ENCODE peak calls at places on chromosomes 7 and 10, in five cellular contexts. Y, D, F, O and S are unnamed samples.

GRCh38 chr10:47036771-47037170 is 125.5 kb downstream of the PTPN20 start:
- DNase-seq in Y (no peak), D (no peak), F (no peak), O (no peak), S (no peak)

GRCh38 chr10:131977323-131978096 is 4.2 kb downstream of the BNIP3 start:
- DNase-seq in Y (no peak), D (no peak), F (no peak), O (no peak), S (no peak)

GRCh38 chr10:30980951-30981616 is 50.6 kb downstream of the ZNF438 start:
- DNase-seq in Y (peak), D (no peak), F (no peak), O (no peak), S (no peak)

GRCh38 chr10:73876157-73876556 is 1.8 kb upstream of the CAMK2G start:
- DNase-seq in Y (no peak), D (no peak), F (no peak), O (peak), S (no peak)

GRCh38 chr10:96395931-96396877 is 37.4 kb upstream of the OPALIN start:
- DNase-seq in Y (peak), D (peak), F (peak), O (peak), S (peak)

GRCh38 chr10:8691498-8692017 is 637.1 kb downstream of the GATA3 start:
- DNase-seq in Y (no peak), D (no peak), F (no peak), O (no peak), S (no peak)

GRCh38 chr10:118373786-118374185 is 31.7 kb upstream of the FAM204A start:
- DNase-seq in Y (peak), D (no peak), F (no peak), O (peak), S (peak)

GRCh38 chr7:139673230-139673629 is 104.6 kb downstream of the HIPK2 start:
- DNase-seq in Y (no peak), D (no peak), F (no peak), O (no peak), S (peak)

GRCh38 chr7:151095123-151095797 is 9.0 kb downstream of the AGAP3 start:
- DNase-seq in Y (no peak), D (no peak), F (no peak), O (no peak), S (no peak)

GRCh38 chr10:90148121-90148855 is 446.9 kb downstream of the KIF20B start:
- DNase-seq in Y (peak), D (no peak), F (peak), O (peak), S (peak)

GRCh38 chr7:136214356-136214755 is 237.2 kb upstream of the MTPN start:
- DNase-seq in Y (peak), D (no peak), F (no peak), O (no peak), S (no peak)

DNA sequence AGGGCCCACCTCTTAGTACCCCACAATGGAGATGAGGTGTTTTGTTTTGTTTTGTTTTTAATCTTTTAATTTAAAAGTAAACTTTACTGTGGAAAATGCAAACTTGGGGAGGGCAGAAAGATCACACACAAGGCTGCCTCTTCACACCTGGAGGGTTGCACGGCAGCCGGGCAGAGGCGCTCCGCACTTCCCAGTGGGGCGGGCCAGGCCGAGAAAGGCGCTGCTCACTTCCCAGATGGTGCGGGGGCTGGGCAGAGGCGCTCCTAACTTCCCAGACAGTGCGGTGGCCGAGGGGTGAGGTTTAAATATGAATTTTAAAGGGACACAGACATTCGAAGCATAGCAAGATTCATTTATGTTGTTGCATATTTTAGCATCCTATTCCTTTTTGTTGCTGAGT is 235.9 kb upstream of the MTPN start:
- DNase-seq in Y (no peak), D (no peak), F (no peak), O (no peak), S (no peak)
- H3K4me2 ChIP-seq in Y (no peak), D (no peak), F (no peak), O (no peak), S (no peak)

DNA sequence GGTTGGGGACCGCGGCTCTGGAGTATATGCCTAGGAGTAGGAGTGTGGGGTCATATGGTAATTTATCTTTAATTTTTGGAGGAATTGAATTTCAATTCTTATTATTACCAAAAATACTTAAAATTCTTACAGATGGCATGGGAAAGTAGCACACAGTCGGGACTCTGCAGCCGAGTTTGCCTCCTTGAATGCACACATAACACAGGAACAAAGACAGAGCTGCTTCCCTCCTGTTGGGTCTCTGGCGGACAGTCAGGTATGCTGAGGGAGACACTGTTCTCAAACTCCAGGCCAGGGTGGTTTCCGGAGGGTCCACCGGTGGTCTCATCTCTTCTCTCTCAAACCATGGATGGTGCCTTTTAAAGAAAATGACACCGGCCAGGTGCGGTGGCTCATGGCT is 32.7 kb downstream of the GRIFIN start:
- DNase-seq in Y (no peak), D (no peak), F (no peak), O (no peak), S (no peak)
- H3K4me3 ChIP-seq in Y (no peak), D (no peak), F (no peak), O (no peak), S (no peak)

GRCh38 chr7:142919656-142920055 is 13.9 kb downstream of the TRPV5 start:
- DNase-seq in Y (no peak), D (no peak), F (no peak), O (no peak), S (no peak)

GRCh38 chr7:142917447-142917846 is 16.1 kb downstream of the TRPV5 start:
- DNase-seq in Y (no peak), D (no peak), F (no peak), O (no peak), S (no peak)

GRCh38 chr7:142916508-142916907 is 17.0 kb downstream of the TRPV5 start:
- DNase-seq in Y (no peak), D (no peak), F (no peak), O (no peak), S (no peak)

GRCh38 chr7:142915315-142915714 is 18.2 kb downstream of the TRPV5 start:
- DNase-seq in Y (no peak), D (no peak), F (no peak), O (no peak), S (no peak)

GRCh38 chr7:142918901-142919300 is 14.6 kb downstream of the TRPV5 start:
- DNase-seq in Y (no peak), D (no peak), F (no peak), O (no peak), S (no peak)
- H2AK5ac ChIP-seq in Y (no peak), D (no peak), F (no peak), O (no peak), S (no peak)

GRCh38 chr10:25080880-25081581 is 64.6 kb downstream of the THNSL1 start:
- DNase-seq in Y (peak), D (peak), F (peak), O (peak), S (peak)
- H3K4me2 ChIP-seq in Y (peak), D (no peak), F (no peak), O (no peak), S (no peak)

GRCh38 chr10:50580260-50580891 is 43.4 kb downstream of the SGMS1 start:
- DNase-seq in Y (no peak), D (no peak), F (no peak), O (no peak), S (no peak)
- H3K4me3 ChIP-seq in Y (no peak), D (no peak), F (no peak), O (no peak), S (no peak)

DNA sequence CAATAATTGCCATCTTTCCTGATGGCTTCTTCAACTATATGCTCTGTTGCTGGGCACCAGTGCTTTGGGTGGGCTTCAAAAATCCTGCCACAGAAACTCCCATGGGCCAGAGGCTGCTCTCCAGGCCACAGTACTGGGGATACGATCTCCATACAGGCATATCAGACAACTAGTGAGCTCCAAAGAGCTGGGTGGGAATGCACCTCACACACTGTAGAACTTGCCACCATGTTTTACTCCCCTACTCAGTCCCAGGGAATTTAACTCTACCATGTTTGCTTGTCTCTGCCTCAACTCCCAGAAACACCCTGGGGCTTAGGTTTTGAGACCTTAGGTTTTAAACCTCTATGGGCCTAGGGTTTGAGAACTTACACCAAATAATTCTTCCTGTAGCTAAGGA is 20.5 kb upstream of the TRUB1 start:
- DNase-seq in Y (no peak), D (no peak), F (no peak), O (no peak), S (no peak)
- H2AK5ac ChIP-seq in Y (no peak), D (no peak), F (no peak), O (no peak), S (no peak)

DNA sequence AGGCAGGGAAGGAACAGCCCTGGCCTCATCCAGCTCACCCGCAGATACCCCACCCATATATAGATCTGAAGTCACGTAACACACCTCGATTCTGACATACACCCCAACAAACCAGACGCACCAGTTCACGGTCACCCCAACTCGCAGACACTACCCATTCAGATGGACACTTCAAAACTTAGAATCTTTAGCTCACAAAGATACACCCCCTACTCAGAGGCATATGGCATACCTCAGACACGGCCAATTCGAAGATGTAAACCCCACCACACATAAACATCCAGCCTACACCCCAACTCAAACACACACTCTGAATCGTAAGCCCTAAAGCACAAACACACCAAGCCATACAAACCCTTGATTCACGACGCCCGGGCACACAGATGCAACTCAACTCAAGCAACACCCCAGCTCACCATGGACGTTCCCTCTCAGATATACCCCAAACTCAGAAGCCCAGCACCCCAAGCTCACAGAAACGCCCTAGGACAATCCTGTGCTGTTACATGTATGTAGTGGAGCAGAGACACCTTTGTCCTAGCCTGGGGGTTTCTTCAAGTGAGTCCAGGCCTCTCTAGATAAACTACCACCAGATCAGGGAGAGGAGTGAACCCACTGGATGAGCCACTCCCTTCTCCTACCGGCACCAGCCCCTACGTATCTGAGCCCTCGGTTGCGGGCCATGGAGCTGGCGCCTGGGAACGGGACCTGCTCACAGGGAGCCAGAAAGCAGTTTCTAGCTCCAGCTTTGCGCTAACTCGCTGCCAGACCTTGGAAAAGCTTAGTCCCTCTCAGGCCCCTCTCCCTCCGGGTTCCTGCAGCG is 8.8 kb downstream of the PSD start:
- DNase-seq in Y (no peak), D (peak), F (no peak), O (peak), S (no peak)
- H3K4me2 ChIP-seq in Y (peak), D (peak), F (peak), O (peak), S (peak)

GRCh38 chr10:119538632-119539358 is 3.7 kb downstream of the RGS10 start:
- DNase-seq in Y (no peak), D (no peak), F (no peak), O (no peak), S (no peak)
- H3K4me3 ChIP-seq in Y (no peak), D (no peak), F (no peak), O (no peak), S (no peak)